ENCODE peak calls at places on chromosomes 6 and 20, in four cellular contexts. M is A549, C is K562, W is HepG2. G is an unnamed sample.

GRCh38 chr20:61014486-61014885 is 237.6 kb upstream of the CDH4 start:
- DNase-seq in M (no peak), C (no peak), W (no peak), G (no peak)

GRCh38 chr6:27472182-27472616 is 706 bp downstream of the ZNF184 start:
- DNase-seq in M (peak; percentile 33), C (peak; percentile 58), W (peak; percentile 62), G (peak; percentile 62)

GRCh38 chr6:35238843-35239289 is 20.7 kb upstream of the ZNF76 start:
- DNase-seq in M (no peak), C (no peak), W (no peak), G (no peak)

GRCh38 chr6:5665173-5665572 is 341.6 kb downstream of the NRN1 start:
- DNase-seq in M (no peak), C (no peak), W (no peak), G (no peak)

GRCh38 chr6:168666170-168666569 is 225.2 kb downstream of the SMOC2 start:
- DNase-seq in M (no peak), C (no peak), W (no peak), G (no peak)

GRCh38 chr20:42945194-42945593 is 244.5 kb downstream of the PTPRT start:
- DNase-seq in M (no peak), C (no peak), W (no peak), G (no peak)

GRCh38 chr6:34788111-34788510 is 3.8 kb upstream of the BLTP3A start:
- DNase-seq in M (no peak), C (no peak), W (no peak), G (no peak)

GRCh38 chr20:63628246-63628975 is 1.5 kb upstream of the GMEB2 start:
- DNase-seq in M (peak; percentile 89), C (peak; percentile 47), W (peak; percentile 88), G (peak; percentile 65)

GRCh38 chr20:50804453-50805348 is 9.8 kb downstream of the BCAS4 start:
- DNase-seq in M (no peak), C (no peak), W (no peak), G (no peak)

GRCh38 chr6:156808287-156808686 is 31.1 kb downstream of the ARID1B start:
- DNase-seq in M (no peak), C (no peak), W (no peak), G (no peak)

GRCh38 chr6:4883298-4883697 is 107.1 kb downstream of the CDYL start:
- DNase-seq in M (no peak), C (no peak), W (no peak), G (no peak)

GRCh38 chr20:62337558-62338293 is 29.4 kb downstream of the LAMA5 start:
- DNase-seq in M (no peak), C (no peak), W (no peak), G (peak; percentile 36)

GRCh38 chr20:62342910-62343309 is 24.2 kb downstream of the LAMA5 start:
- DNase-seq in M (no peak), C (no peak), W (peak; percentile 69), G (no peak)

GRCh38 chr20:62336775-62337557 is 30.1 kb downstream of the LAMA5 start:
- DNase-seq in M (no peak), C (no peak), W (no peak), G (no peak)

GRCh38 chr20:62338294-62338620 is 28.9 kb downstream of the LAMA5 start:
- DNase-seq in M (no peak), C (no peak), W (no peak), G (no peak)

DNA sequence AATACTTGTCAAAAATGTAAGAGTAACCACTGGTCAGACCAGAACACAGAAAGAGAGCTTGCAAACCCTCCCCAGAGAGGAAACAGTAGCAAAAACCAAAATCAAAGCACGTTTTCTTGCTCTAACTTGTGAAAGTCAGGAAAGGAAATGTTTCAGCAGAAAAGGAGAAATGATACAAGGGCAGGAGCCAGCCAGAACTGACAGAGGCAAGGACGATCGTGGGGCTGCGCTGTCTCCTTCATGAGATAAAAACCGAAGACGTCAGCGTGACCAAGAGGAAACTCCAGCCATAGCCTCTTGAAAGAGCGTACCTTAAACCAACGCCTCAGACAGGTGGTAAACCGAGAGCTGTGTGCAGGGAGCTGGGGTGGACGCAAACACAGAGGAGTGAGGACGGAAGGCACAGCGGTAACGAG is 27.5 kb downstream of the LAMA5 start:
- DNase-seq in M (no peak), C (no peak), W (no peak), G (peak; percentile 89)
- TF ChIP-seq BHLHE40 in M (no peak), C (no peak), W (no peak), G (peak; percentile 64)

GRCh38 chr6:139016337-139017213 is 12.0 kb upstream of the ABRACL start:
- DNase-seq in M (no peak), C (no peak), W (no peak), G (no peak)

GRCh38 chr6:139019722-139020121 is 8.8 kb upstream of the ABRACL start:
- DNase-seq in M (no peak), C (no peak), W (no peak), G (no peak)

GRCh38 chr6:139020689-139021088 is 7.9 kb upstream of the ABRACL start:
- DNase-seq in M (no peak), C (no peak), W (no peak), G (no peak)

GRCh38 chr6:139014945-139015344 is 13.6 kb upstream of the ABRACL start:
- DNase-seq in M (no peak), C (no peak), W (no peak), G (no peak)

DNA sequence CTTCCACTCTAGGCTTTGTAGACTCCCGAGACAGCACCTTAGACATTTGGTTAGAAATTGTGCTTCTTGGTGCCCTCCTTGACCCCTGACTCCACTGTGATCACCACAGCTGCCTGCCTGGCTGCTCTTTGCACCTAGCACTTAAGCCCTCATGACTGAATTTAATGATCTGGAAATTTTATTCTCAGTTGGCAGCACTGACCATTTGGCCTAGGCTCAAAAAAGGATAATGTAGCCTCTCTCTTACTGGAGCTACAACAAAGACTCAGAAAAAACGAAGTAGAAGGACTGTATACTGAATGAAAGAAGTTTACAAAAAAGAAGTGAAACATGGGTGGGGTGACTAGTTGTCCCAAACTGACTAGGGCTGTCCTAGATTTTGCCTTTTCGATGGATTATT is 11.3 kb upstream of the ABRACL start:
- DNase-seq in M (no peak), C (no peak), W (no peak), G (no peak)
- TF ChIP-seq REST in M (no peak), C (no peak), W (no peak), G (no peak)

GRCh38 chr20:32672982-32673727 is 586 bp downstream of the C20orf203 start:
- DNase-seq in M (no peak), C (no peak), W (no peak), G (no peak)

GRCh38 chr20:32670773-32671455 is 2.8 kb downstream of the C20orf203 start:
- DNase-seq in M (no peak), C (no peak), W (no peak), G (peak; percentile 63)

GRCh38 chr20:32675223-32675975 is 1.7 kb upstream of the C20orf203 start:
- DNase-seq in M (no peak), C (no peak), W (no peak), G (no peak)

GRCh38 chr20:32672315-32672981 is 1.3 kb downstream of the C20orf203 start:
- DNase-seq in M (no peak), C (no peak), W (no peak), G (no peak)

GRCh38 chr20:32674362-32674789 is 635 bp upstream of the C20orf203 start:
- DNase-seq in M (peak; percentile 80), C (peak; percentile 81), W (peak; percentile 64), G (no peak)
- TF ChIP-seq BHLHE40 in M (no peak), C (no peak), W (no peak), G (no peak)

GRCh38 chr20:31712112-31712553 is 10.5 kb downstream of the BCL2L1 start:
- DNase-seq in M (no peak), C (no peak), W (peak; percentile 62), G (no peak)
- TF ChIP-seq REST in M (no peak), C (no peak), W (no peak), G (no peak)

DNA sequence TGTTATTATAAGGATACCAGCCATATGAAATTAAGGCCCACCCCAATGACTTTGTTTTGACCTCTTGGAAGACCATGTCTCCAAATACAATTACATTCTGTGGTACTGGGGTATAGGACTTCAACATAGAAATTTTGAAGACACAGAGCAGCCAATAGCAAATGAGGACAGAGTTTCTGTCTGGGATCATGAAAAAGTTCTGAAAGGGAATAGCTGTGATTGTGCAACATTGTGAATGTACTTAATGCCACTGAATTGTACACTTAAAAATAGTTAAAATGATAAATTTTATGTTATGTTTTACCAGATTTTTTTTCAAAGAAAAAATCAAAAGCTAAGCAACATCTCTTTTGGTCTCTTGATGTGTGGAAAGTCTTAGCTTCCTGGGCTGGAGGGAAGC is 27.0 kb upstream of the AGPAT4 start:
- DNase-seq in M (no peak), C (no peak), W (no peak), G (no peak)
- TF ChIP-seq BHLHE40 in M (no peak), C (no peak), W (no peak), G (no peak)

GRCh38 chr6:135505648-135506047 is 8.1 kb upstream of the AHI1 start:
- DNase-seq in M (no peak), C (no peak), W (no peak), G (no peak)
- TF ChIP-seq REST in M (no peak), C (no peak), W (no peak), G (no peak)

GRCh38 chr20:24755411-24755922 is 193.6 kb upstream of the CST7 start:
- DNase-seq in M (no peak), C (no peak), W (peak; percentile 92), G (no peak)
- TF ChIP-seq BHLHE40 in M (no peak), C (no peak), W (no peak), G (no peak)